ENCODE peak calls at places on chromosome 2, in five cellular contexts. A is GM04504; X is AG04449; T is CD4-positive, alpha-beta T cell; G is HT-29. N is an unnamed sample.

GRCh38 chr2:156340818-156341481 is 8.4 kb upstream of the NR4A2 start:
- DNase-seq in X (no peak), G (peak; percentile 72), T (no peak), A (no peak), N (no peak)

GRCh38 chr2:188478724-188479123 is 187.1 kb downstream of the GULP1 start:
- DNase-seq in X (no peak), A (no peak), G (no peak), T (no peak), N (no peak)

GRCh38 chr2:147440694-147441093 is 404.1 kb upstream of the ACVR2A start:
- DNase-seq in T (no peak), G (no peak), X (no peak), A (no peak), N (no peak)

GRCh38 chr2:137507237-137507636 is 457.0 kb upstream of the HNMT start:
- DNase-seq in T (no peak), A (no peak), X (no peak), G (no peak), N (no peak)

GRCh38 chr2:36594849-36595248 is 3.1 kb downstream of the FEZ2 start:
- DNase-seq in G (no peak), A (no peak), T (no peak), X (no peak), N (no peak)

GRCh38 chr2:109016376-109016775 is 27.4 kb upstream of the EDAR start:
- DNase-seq in X (no peak), G (no peak), T (no peak), A (no peak), N (no peak)

GRCh38 chr2:88549616-88550292 is 77.5 kb downstream of the EIF2AK3 start:
- DNase-seq in T (no peak), G (no peak), A (no peak), X (no peak), N (no peak)

GRCh38 chr2:69767034-69767433 is 25.1 kb downstream of the ANXA4 start:
- DNase-seq in T (no peak), G (no peak), A (peak; percentile 79), X (no peak), N (peak; percentile 75)

GRCh38 chr2:105176429-105176828 is 65.1 kb upstream of the GPR45 start:
- DNase-seq in T (no peak), X (no peak), G (no peak), A (no peak), N (no peak)

GRCh38 chr2:96152301-96153165 is 7.3 kb upstream of the DUSP2 start:
- DNase-seq in X (no peak), T (no peak), G (no peak), A (no peak), N (no peak)

GRCh38 chr2:108911401-108911800 is 77.6 kb downstream of the EDAR start:
- DNase-seq in T (no peak), G (no peak), X (no peak), A (no peak), N (no peak)

GRCh38 chr2:217412721-217413120 is 552.9 kb upstream of the TNP1 start:
- DNase-seq in G (no peak), A (no peak), T (no peak), X (no peak), N (peak; percentile 48)

GRCh38 chr2:47225061-47225783 is 70.1 kb upstream of the STPG4 start:
- DNase-seq in T (no peak), A (peak; percentile 70), G (peak; percentile 60), X (no peak), N (no peak)

GRCh38 chr2:16973586-16974274 is 308.1 kb upstream of the CYRIA start:
- DNase-seq in G (no peak), X (no peak), A (peak; percentile 8), T (no peak), N (no peak)

GRCh38 chr2:239555566-239555895 is 154.7 kb upstream of the HDAC4 start:
- DNase-seq in A (no peak), G (no peak), X (no peak), T (no peak), N (no peak)

GRCh38 chr2:28454016-28454930 is 41.6 kb upstream of the PLB1 start:
- DNase-seq in G (no peak), X (peak; percentile 12), T (no peak), A (no peak), N (no peak)

GRCh38 chr2:62724886-62725711 is 19.6 kb downstream of the EHBP1 start:
- DNase-seq in A (no peak), X (no peak), T (peak; percentile 3), G (peak; percentile 36), N (no peak)